ENCODE peak calls at places on chromosomes 11 and 22, in four cellular contexts. Z is stimulated activated CD4-positive, alpha-beta T cell treated with anti-CD3 and anti-CD28 coated beads, Interleukin-15, amount 100 ng/mL, for 48 hours; X is Ammon's horn; H is NCI-H510A. W is an unnamed sample.

GRCh38 chr11:125132071-125132470 is 20.6 kb upstream of the TMEM218 start:
- DNase-seq in Z (no peak), X (no peak), H (no peak), W (no peak)

GRCh38 chr11:69002743-69003231 is 10.3 kb downstream of the MRGPRF start:
- DNase-seq in Z (no peak), X (no peak), H (no peak), W (peak)

GRCh38 chr22:23245045-23245798 is 64.9 kb downstream of the BCR start:
- DNase-seq in Z (no peak), X (no peak), H (no peak), W (no peak)

GRCh38 chr22:46547179-46547882 is 9.9 kb upstream of the CELSR1 start:
- DNase-seq in Z (no peak), X (no peak), H (no peak), W (no peak)

GRCh38 chr11:97118756-97119155 is 728.9 kb downstream of the JRKL start:
- DNase-seq in Z (no peak), X (no peak), H (no peak), W (no peak)

GRCh38 chr22:49999063-49999900 is 13.3 kb downstream of the IL17REL start:
- DNase-seq in Z (no peak), X (no peak), H (no peak), W (peak)

GRCh38 chr11:123374622-123374968 is 55.5 kb upstream of the GRAMD1B start:
- DNase-seq in Z (no peak), X (no peak), H (no peak), W (no peak)

GRCh38 chr11:19868871-19869270 is 156.2 kb downstream of the NAV2 start:
- DNase-seq in Z (no peak), X (no peak), H (no peak), W (no peak)

GRCh38 chr11:94861306-94861845 is 93.2 kb downstream of the AMOTL1 start:
- DNase-seq in Z (no peak), X (no peak), H (no peak), W (no peak)

GRCh38 chr11:17578958-17579357 is 31.9 kb downstream of the OTOG start:
- DNase-seq in Z (no peak), X (no peak), H (no peak), W (no peak)